ENCODE peak calls at places on chromosomes 2 and 18, in ten cellular contexts. O is prostate gland, N is adrenal gland, K is K562, J is heart left ventricle, Y is HCT116, G is Peyer's patch, C is tibial nerve, F is suprapubic skin, A is right lobe of liver. R is an unnamed sample.

GRCh38 chr2:28566441-28567075 is 70.7 kb downstream of the PLB1 start:
- DNase-seq in F (peak; percentile 90), O (peak; percentile 78), C (peak; percentile 67), Y (peak; percentile 60), A (peak; percentile 90), K (peak; percentile 97), N (peak; percentile 86), J (peak; percentile 87), G (peak; percentile 92), R (no peak)

GRCh38 chr2:54228945-54229344 is 27.1 kb downstream of the TSPYL6 start:
- DNase-seq in Y (no peak), F (no peak), C (no peak), N (peak; percentile 15), K (no peak), J (no peak), A (no peak), G (no peak), O (no peak), R (no peak)

GRCh38 chr2:45874324-45874723 is 222.8 kb downstream of the PRKCE start:
- DNase-seq in K (no peak), Y (no peak), J (peak; percentile 64), F (peak; percentile 85), A (peak; percentile 80), C (peak; percentile 23), O (peak; percentile 49), N (peak; percentile 43), G (no peak), R (no peak)

GRCh38 chr2:6896930-6897759 is 19.6 kb downstream of the RSAD2 start:
- DNase-seq in N (peak; percentile 31), F (no peak), K (peak; percentile 36), C (no peak), G (no peak), J (no peak), O (no peak), Y (peak; percentile 26), A (no peak), R (no peak)

GRCh38 chr2:106057206-106057605 is 136.9 kb downstream of the UXS1 start:
- DNase-seq in K (no peak), G (no peak), C (no peak), O (no peak), F (no peak), J (no peak), A (no peak), N (no peak), Y (no peak), R (no peak)

GRCh38 chr2:227324671-227325055 is 388 bp upstream of the MFF start:
- DNase-seq in Y (peak; percentile 16), G (no peak), A (no peak), C (no peak), F (no peak), K (peak; percentile 8), J (no peak), O (peak; percentile 7), N (peak; percentile 15), R (no peak)

GRCh38 chr2:100580474-100581264 is 17.9 kb downstream of the PDCL3 start:
- DNase-seq in G (no peak), Y (no peak), A (no peak), K (no peak), O (no peak), C (no peak), F (no peak), N (peak; percentile 17), J (no peak), R (no peak)

GRCh38 chr2:70939847-70940580 is 4.3 kb downstream of the ATP6V1B1 start:
- DNase-seq in C (no peak), J (no peak), N (no peak), A (peak; percentile 29), G (no peak), K (no peak), Y (no peak), O (no peak), F (peak; percentile 47), R (no peak)

GRCh38 chr2:216109962-216110614 is 940 bp downstream of the XRCC5 start:
- DNase-seq in O (no peak), N (no peak), C (no peak), A (no peak), K (no peak), Y (peak; percentile 16), G (no peak), J (no peak), F (no peak), R (no peak)

GRCh38 chr2:216107760-216108159 is 1.4 kb upstream of the XRCC5 start:
- DNase-seq in F (no peak), C (no peak), Y (no peak), N (peak; percentile 43), J (no peak), A (no peak), K (peak; percentile 8), G (peak; percentile 57), O (no peak), R (no peak)

GRCh38 chr2:216108310-216108966 is 710 bp upstream of the XRCC5 start:
- DNase-seq in J (no peak), N (no peak), O (no peak), Y (no peak), G (no peak), A (no peak), C (no peak), K (no peak), F (no peak), R (no peak)

GRCh38 chr2:216110620-216111019 is 1.5 kb downstream of the XRCC5 start:
- DNase-seq in K (no peak), N (no peak), G (no peak), F (no peak), J (no peak), O (no peak), A (no peak), Y (no peak), C (no peak), R (no peak)

DNA sequence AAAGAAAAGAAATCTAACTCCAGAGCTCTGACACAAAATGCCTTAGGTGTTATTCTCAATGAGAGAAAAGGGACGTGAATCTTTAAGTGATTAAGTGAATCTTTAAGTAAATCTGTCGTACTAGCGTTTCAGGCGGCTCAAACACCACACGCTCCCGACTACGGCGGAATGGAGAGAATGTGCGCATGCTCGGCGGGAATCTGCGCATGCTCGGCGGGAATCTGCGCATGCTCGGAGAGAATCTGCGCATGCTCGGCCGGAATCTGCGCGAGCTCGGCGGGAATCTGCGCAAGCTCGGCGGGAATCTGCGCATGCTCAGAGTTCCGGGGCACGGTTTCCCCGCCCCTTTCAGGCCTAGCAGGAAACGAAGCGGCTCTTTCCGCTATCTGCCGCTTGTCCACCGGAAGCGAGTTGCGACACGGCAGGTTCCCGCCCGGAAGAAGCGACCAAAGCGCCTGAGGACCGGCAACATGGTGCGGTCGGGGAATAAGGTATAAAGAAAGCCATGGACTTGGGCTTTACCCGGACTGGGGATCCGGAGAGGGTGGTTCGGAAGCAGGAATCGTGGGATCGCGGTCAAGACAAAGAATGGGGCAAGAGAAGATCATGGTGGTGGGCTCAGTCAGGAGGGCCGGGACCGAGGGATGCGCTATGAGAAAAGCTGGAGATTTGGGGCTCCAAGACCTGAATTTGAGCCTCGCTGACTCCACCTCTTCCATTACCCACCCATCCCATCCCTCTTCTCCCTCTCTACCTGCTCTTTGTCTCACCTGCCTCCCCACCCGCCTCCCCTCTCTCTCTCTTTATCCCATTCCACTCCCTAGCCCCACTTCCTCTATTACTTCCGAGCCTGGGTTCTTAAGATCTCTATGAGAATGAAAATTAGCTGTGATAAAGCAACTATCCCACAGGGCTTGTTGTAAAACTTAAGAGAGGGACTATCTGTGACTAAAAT is at the start of gene XRCC5:
- DNase-seq in Y (peak; percentile 92), A (peak; percentile 97), K (peak; percentile 90), O (peak; percentile 93), F (peak; percentile 98), N (peak; percentile 96), G (peak; percentile 99), J (peak; percentile 97), C (peak; percentile 91), R (peak; percentile 64)
- TF ChIP-seq POLR2A in Y (peak; percentile 85), A (peak; percentile 56), K (peak; percentile 93), O (peak; percentile 39), F (peak; percentile 29), N (peak; percentile 27), G (no peak), J (peak; percentile 58), C (peak; percentile 35), R (peak; percentile 31)

GRCh38 chr2:215207791-215208367 is 69.5 kb upstream of the ABCA12 start:
- DNase-seq in G (no peak), C (no peak), Y (no peak), F (no peak), N (no peak), K (no peak), A (no peak), J (no peak), O (no peak), R (no peak)
- H3K9me3 ChIP-seq in G (no peaks in the 10 kb centered on the region), C (no peaks in the 10 kb centered on the region), Y (no peaks in the 10 kb centered on the region), F (no peaks in the 10 kb centered on the region), N (no peaks in the 10 kb centered on the region), K (peaks cover 2% of the 10 kb centered on the region), A (no peaks in the 10 kb centered on the region), J (no peaks in the 10 kb centered on the region), O (no peaks in the 10 kb centered on the region), R (no peaks in the 10 kb centered on the region)

DNA sequence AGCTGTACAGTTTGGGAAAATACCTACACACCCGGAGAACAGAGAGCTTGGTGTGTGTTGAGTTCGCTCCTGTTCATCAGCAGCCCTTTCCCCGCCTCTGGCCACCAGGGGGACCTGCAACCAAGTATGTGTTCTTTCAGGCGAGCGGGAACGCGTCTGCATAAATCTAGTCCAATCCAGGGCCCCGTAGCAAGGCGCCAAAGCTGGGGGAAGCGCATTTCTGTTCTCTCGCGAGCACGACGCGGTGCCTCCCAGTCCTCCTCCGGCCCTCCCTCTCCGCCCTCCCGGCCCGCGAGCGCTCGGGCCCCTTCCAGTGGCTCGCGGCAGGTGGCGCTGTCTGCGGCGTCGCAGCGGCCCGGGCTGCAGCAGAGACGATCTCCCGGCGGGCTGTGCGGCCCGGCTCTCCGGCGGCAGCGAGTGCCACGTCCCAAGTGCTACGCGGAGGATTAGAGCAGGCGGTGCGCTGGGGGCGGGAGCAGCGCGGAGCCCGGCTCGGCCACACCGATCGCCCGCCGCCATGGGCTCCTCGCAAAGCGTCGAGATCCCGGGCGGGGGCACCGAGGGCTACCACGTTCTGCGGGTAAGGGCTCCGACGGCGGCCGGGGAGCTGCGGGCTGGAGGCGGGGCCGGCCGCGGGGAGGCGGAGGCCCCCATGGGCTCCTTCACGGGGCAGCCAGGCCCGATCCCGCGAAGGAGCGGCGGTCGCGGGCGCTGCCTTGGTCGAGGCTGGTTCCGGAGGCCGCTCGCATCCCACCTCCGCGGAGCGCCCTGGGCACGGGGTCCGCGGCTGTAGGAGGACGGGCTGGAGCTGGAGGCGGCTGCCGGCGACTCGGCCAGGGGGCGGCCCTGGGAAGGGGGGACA is at the start of gene GORASP2:
- DNase-seq in K (peak; percentile 98), Y (peak; percentile 99), C (peak; percentile 97), F (peak; percentile 99), J (peak; percentile 98), N (peak; percentile 99), A (peak; percentile 99), O (peak; percentile 99), G (peak; percentile 98), R (peak; percentile 98)
- TF ChIP-seq POLR2A in K (peak; percentile 96), Y (peak; percentile 71), C (peak; percentile 71), F (peak; percentile 57), J (peak; percentile 80), N (peak; percentile 91), A (peak; percentile 95), O (peak; percentile 85), G (peak; percentile 88), R (peak; percentile 92)

DNA sequence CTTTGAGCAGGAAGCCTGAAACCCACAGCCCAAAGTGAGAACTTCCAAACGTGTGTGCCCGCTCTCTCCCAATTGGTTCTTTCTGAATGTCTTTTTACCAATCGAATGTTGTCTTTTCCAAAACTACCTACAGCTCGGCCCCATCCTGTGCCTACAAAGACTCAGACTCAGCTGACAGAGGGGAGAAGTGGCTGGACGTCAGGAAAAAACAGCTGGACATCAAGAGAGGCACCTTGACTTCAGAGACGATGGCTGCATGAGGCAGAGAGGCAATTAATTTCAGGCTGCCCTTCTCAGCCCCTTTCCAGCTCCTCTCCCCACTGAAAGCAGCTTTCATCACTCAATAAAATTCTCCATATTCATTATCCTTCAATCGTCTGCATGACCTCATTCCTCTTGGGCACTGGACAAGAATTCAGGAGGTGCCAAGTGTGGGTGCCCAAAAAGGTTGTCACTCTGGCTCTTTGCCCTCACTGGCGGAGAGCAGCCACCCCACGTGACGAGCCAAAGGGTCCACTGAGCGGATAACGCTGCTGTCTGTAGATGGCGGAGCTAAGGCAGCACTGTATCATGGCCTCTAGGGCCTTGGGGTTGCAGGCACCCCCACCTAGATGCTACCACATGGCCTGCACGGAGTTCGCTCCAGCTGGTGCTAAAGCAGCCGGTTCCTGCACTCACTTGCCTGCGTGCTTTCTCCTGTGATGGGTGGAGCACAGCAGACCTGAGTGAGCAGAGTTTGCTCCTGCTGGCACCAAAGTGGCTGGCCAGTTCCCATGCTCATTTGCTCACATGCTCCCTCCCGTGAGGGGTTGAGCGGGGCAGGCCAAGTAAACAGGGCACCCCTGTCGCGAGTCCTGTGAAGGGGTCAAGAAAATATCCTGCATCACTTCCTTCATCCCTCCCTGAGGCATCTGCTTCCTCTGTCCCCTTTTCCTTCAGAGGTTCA is 37.9 kb downstream of the FAM210A start:
- DNase-seq in A (no peak), Y (no peak), C (no peak), O (no peak), J (peak; percentile 63), N (no peak), F (no peak), G (no peak), K (no peak), R (no peak)
- H3K9me3 ChIP-seq in A (no peaks in the 10 kb centered on the region), Y (no peaks in the 10 kb centered on the region), C (no peaks in the 10 kb centered on the region), O (no peaks in the 10 kb centered on the region), J (no peaks in the 10 kb centered on the region), N (no peaks in the 10 kb centered on the region), F (no peaks in the 10 kb centered on the region), G (no peaks in the 10 kb centered on the region), K (no peaks in the 10 kb centered on the region), R (no peaks in the 10 kb centered on the region)

R was measured in esophagus squamous epithelium.